ENCODE peak calls at places on chromosome 7, in six cellular contexts. G is GM12878, R is H1, H is HepG2, E is SK-N-SH, O is K562. P is an unnamed sample. For H3K27me3, the result is how much of the 10 kb centered on the place peaks cover.

GRCh38 chr7:157208758-157209413 is 70.2 kb downstream of the UBE3C start:
- DNase-seq in G (no peak), R (no peak), H (no peak), E (no peak), O (no peak), P (no peak)

GRCh38 chr7:18541189-18541870 is 45.8 kb downstream of the HDAC9 start:
- DNase-seq in G (no peak), R (no peak), H (no peak), E (no peak), O (no peak), P (no peak)

GRCh38 chr7:140230862-140231778 is 54.3 kb upstream of the KDM7A start:
- DNase-seq in G (no peak), R (peak), H (peak), E (peak), O (peak), P (no peak)

GRCh38 chr7:99822731-99823718 is 4.8 kb upstream of the CYP3A43 start:
- DNase-seq in G (no peak), R (peak), H (no peak), E (no peak), O (no peak), P (no peak)

GRCh38 chr7:2522780-2523433 is 3.3 kb downstream of the LFNG start:
- DNase-seq in G (no peak), R (no peak), H (peak), E (no peak), O (no peak), P (no peak)

GRCh38 chr7:159026271-159027047 is 118.2 kb downstream of the VIPR2 start:
- DNase-seq in G (no peak), R (no peak), H (no peak), E (no peak), O (no peak), P (no peak)

GRCh38 chr7:19964198-19964597 is 190.8 kb upstream of the TMEM196 start:
- DNase-seq in G (no peak), R (no peak), H (no peak), E (no peak), O (no peak), P (no peak)

GRCh38 chr7:68689087-68689433 is 909.2 kb upstream of the AUTS2 start:
- DNase-seq in G (no peak), R (no peak), H (no peak), E (no peak), O (no peak), P (no peak)

GRCh38 chr7:77348371-77348813 is 67.8 kb downstream of the GSAP start:
- DNase-seq in G (no peak), R (no peak), H (no peak), E (peak), O (no peak), P (no peak)

GRCh38 chr7:155721056-155721455 is 76.6 kb downstream of the RBM33 start:
- DNase-seq in G (no peak), R (no peak), H (no peak), E (no peak), O (no peak), P (no peak)

GRCh38 chr7:67105382-67105781 is 108.7 kb downstream of the TYW1 start:
- DNase-seq in G (no peak), R (no peak), H (no peak), E (no peak), O (no peak), P (no peak)

GRCh38 chr7:66036788-66037187 is 38.8 kb upstream of the ASL start:
- DNase-seq in G (no peak), R (no peak), H (no peak), E (no peak), O (no peak), P (no peak)

GRCh38 chr7:83947260-83947659 is 247.3 kb downstream of the SEMA3A start:
- DNase-seq in G (no peak), R (no peak), H (peak), E (peak), O (peak), P (peak)

GRCh38 chr7:105268511-105269392 is 120.0 kb downstream of the SRPK2 start:
- DNase-seq in G (no peak), R (no peak), H (peak), E (peak), O (no peak), P (peak)

GRCh38 chr7:149635561-149636329 is 137.6 kb downstream of the ZNF467 start:
- DNase-seq in G (no peak), R (peak), H (peak), E (no peak), O (no peak), P (no peak)

GRCh38 chr7:156614434-156615264 is 25.9 kb upstream of the RNF32 start:
- DNase-seq in G (no peak), R (no peak), H (peak), E (no peak), O (no peak), P (no peak)

GRCh38 chr7:12004547-12004946 is 172.5 kb upstream of the THSD7A start:
- DNase-seq in G (no peak), R (no peak), H (no peak), E (no peak), O (no peak), P (no peak)

GRCh38 chr7:88377421-88377820 is 70.7 kb upstream of the STEAP4 start:
- DNase-seq in G (no peak), R (no peak), H (no peak), E (no peak), O (no peak), P (no peak)

GRCh38 chr7:4093035-4093434 is 589.1 kb upstream of the FOXK1 start:
- DNase-seq in G (no peak), R (no peak), H (no peak), E (no peak), O (no peak), P (no peak)

GRCh38 chr7:75966209-75966961 is 28.0 kb downstream of the TMEM120A start:
- DNase-seq in G (no peak), R (no peak), H (no peak), E (peak), O (no peak), P (no peak)

GRCh38 chr7:31126976-31127375 is 74.9 kb downstream of the ADCYAP1R1 start:
- DNase-seq in G (no peak), R (no peak), H (no peak), E (no peak), O (no peak), P (no peak)

GRCh38 chr7:38975944-38976392 is 1.7 kb upstream of the POU6F2 start:
- DNase-seq in G (no peak), R (peak), H (no peak), E (peak), O (no peak), P (no peak)

GRCh38 chr7:41319601-41320000 is 383.3 kb downstream of the INHBA start:
- DNase-seq in G (no peak), R (no peak), H (no peak), E (no peak), O (no peak), P (no peak)

GRCh38 chr7:41316410-41316809 is 386.5 kb downstream of the INHBA start:
- DNase-seq in G (no peak), R (no peak), H (peak), E (no peak), O (no peak), P (no peak)

GRCh38 chr7:41313171-41313570 is 389.7 kb downstream of the INHBA start:
- DNase-seq in G (no peak), R (no peak), H (no peak), E (no peak), O (no peak), P (no peak)

GRCh38 chr7:41312235-41312634 is 390.7 kb downstream of the INHBA start:
- DNase-seq in G (no peak), R (no peak), H (no peak), E (no peak), O (no peak), P (no peak)

DNA sequence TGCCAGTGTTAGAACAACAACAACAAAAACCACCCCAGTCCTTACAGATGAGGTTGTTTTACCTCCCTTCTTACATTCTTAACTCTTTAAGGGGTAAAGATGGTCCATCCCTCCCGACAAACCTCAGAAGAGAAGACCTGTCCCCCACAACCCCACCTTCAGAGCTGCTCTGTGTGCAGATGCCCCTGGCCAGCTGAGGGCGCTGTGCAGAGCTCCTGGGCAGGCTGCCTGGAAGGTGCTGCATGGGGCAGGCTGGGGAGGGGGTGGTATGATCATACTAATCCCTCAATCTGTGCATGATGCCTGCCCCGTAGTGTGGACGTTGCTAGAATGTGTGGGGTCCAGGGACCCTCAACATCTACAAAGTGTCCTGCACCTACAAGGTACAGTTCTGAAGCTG is 387.1 kb downstream of the INHBA start:
- DNase-seq in G (no peak), R (peak), H (no peak), E (no peak), O (no peak), P (no peak)
- TF ChIP-seq CTCF in G (no peak), R (peak), H (peak), E (peak), O (no peak), P (no peak)

DNA sequence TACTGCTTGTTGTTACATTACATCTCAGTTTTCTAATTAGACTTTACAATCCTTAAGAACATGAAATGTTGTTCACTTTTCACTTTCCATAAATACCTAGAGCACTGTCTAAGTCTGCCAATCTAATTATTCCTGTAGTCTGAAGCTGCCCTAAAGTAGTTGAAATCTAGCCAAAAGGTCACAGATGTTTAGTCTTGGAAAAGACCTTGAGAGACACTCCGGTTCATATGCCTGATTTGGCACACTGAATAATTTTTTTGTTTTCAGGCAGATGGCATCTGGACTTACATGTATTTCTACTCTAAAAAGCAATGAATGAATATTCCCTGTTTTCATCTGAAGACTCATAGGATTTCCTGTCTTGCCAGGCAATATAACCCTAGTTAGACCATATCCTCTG is 359.1 kb downstream of the ANKRD7 start:
- DNase-seq in G (no peak), R (no peak), H (no peak), E (no peak), O (no peak), P (no peak)
- H3K27me3 ChIP-seq in G (under half), R (under half), H (under half), E (under half), O (under half), P (under half)

GRCh38 chr7:95608344-95609173 is 12.2 kb upstream of the PDK4 start:
- DNase-seq in G (peak), R (no peak), H (peak), E (peak), O (no peak), P (peak)

GRCh38 chr7:95611224-95611623 is 14.9 kb upstream of the PDK4 start:
- DNase-seq in G (no peak), R (no peak), H (no peak), E (no peak), O (no peak), P (no peak)

GRCh38 chr7:95607477-95608010 is 11.2 kb upstream of the PDK4 start:
- DNase-seq in G (no peak), R (no peak), H (no peak), E (no peak), O (no peak), P (no peak)

GRCh38 chr7:95605275-95605674 is 9.0 kb upstream of the PDK4 start:
- DNase-seq in G (no peak), R (no peak), H (no peak), E (no peak), O (no peak), P (no peak)

GRCh38 chr7:95609277-95609971 is 13.1 kb upstream of the PDK4 start:
- DNase-seq in G (no peak), R (no peak), H (peak), E (no peak), O (no peak), P (no peak)
- TF ChIP-seq GABPA in G (no peak), R (no peak), H (no peak), E (no peak), O (no peak), P (no peak)

DNA sequence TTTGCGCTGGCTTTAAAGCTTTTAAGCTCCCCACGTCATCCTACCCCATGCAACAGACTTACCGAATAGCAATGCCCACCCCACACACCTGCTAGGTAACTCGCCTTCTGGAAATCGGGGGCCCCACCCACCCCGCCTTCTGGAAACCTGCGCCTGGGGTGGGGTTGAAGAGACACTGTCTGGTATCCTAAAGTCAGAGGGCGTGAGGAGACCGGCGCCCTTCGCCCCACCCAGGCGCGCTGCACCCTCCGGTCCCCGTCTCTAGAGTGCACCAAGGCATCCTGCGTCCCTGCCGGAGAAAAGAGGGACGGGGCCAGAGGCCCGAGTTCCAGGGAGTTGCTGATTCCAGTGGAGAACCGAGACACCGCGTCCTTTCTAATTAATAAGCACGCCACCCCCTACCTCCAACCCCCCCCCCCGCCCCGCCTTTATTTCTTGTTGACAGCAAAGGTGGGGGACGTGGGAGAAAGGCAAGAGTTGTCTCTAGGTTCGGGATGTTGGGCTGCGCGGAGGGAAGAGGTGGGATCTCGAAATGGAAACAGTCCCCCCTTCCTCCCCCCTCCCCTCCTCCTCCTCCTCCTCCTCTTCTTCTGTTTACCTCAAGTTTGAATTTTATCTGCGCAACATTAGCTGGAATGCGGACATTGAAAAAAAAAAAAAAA is 220.9 kb upstream of the MKLN1 start:
- DNase-seq in G (no peak), R (peak), H (no peak), E (peak), O (peak), P (no peak)
- TF ChIP-seq CTCF in G (no peak), R (no peak), H (no peak), E (no peak), O (no peak), P (no peak)

DNA sequence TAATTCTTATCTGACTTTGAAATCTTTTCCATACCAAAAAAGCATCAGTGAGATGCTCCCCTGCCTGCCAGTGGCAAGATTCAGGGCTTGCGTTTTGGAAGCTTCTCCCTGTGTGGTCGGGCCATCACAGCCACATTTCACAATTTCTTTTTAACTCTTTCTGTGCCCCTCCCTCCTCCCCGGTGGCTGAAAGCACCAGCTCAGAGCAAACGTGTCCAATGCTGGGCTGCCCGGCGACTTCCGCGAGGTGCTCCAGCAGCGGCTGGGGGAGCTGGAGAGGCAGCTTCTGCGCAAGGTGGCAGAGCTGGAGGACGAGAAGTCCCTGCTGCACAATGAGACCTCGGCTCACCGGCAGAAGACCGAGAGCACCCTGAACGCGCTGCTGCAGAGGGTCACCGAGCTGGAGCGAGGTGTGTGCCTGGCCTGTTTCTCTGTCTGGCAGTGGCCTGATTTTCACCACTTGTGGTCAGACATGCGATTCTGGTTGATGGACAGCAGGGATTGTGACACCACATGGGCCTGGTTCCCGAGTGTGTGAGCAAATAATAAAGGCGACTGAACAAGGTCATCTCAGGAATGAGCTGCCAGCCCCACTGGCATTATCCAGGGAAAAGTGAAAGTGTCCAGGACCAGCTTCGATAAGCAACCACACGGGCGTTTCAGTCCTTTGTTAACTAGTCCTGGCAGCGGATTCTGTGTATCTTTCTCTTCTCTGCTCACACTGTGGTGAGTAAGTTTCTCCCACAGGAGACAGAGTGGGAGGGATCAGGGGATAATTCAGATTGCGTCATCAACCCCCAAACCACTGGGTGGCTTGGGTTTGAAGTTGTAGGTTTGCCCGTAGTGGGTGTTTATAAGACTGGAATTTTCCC is 2.6 kb downstream of the NPTX2 start:
- DNase-seq in G (no peak), R (no peak), H (peak), E (peak), O (no peak), P (no peak)
- H3K27me3 ChIP-seq in G (under half), R (under half), H (under half), E (under half), O (under half), P (under half)

GRCh38 chr7:141361965-141362364 is 189.2 kb upstream of the AGK start:
- DNase-seq in G (no peak), R (no peak), H (no peak), E (peak), O (no peak), P (no peak)

GRCh38 chr7:141360414-141360760 is 190.8 kb upstream of the AGK start:
- DNase-seq in G (no peak), R (no peak), H (no peak), E (no peak), O (no peak), P (no peak)

GRCh38 chr7:141361479-141361878 is 189.7 kb upstream of the AGK start:
- DNase-seq in G (no peak), R (no peak), H (no peak), E (no peak), O (no peak), P (no peak)

GRCh38 chr7:141358376-141358775 is 192.8 kb upstream of the AGK start:
- DNase-seq in G (no peak), R (no peak), H (no peak), E (no peak), O (no peak), P (no peak)

GRCh38 chr7:141359740-141360413 is 191.3 kb upstream of the AGK start:
- DNase-seq in G (no peak), R (no peak), H (no peak), E (no peak), O (no peak), P (no peak)
- TF ChIP-seq GABPA in G (no peak), R (no peak), H (no peak), E (no peak), O (no peak), P (no peak)

GRCh38 chr7:107966701-107967100 is 36.3 kb downstream of the LAMB1 start:
- DNase-seq in G (no peak), R (no peak), H (peak), E (no peak), O (no peak), P (no peak)
- TF ChIP-seq CTCF in G (no peak), R (no peak), H (no peak), E (peak), O (no peak), P (no peak)

GRCh38 chr7:27209933-27210440 is 10.1 kb upstream of the HOXA13 start:
- DNase-seq in G (no peak), R (no peak), H (no peak), E (no peak), O (no peak), P (no peak)
- H3K27me3 ChIP-seq in G (under half), R (half or more), H (half or more), E (half or more), O (under half), P (half or more)